ENCODE peak calls at places on chromosomes 11 and 22, in nine cellular contexts. One of them, this sample, is unnamed.

GRCh38 chr22:41261541-41262249 is 21.0 kb upstream of the CHADL start:
- DNase-seq in hypothalamus: no peak
- DNase-seq in mucosa of gallbladder: no peak
- DNase-seq in stimulated activated CD4-positive, alpha-beta T cell treated with anti-CD3 and anti-CD28 coated beads, Interleukin-12 subunit alpha, Interleukin-12 subunit beta, amount 100 ng/mL, for 4 hours: no peak
- DNase-seq in ELF-1: no peak
- DNase-seq in colonic mucosa: no peak
- DNase-seq in AG08395: no peak
- DNase-seq in activated T-cell treated with anti-CD3 and anti-CD28 coated beads, Interleukin-2, amount 50 U/mL, for 72 hours: no peak
- DNase-seq in NCI-H2029 treated with DMSO at 0.1 percent for 48 hours: no peak
- DNase-seq in this sample: no peak

GRCh38 chr11:127000291-127000968 is at the start of gene KIRREL3:
- DNase-seq in hypothalamus: no peak
- DNase-seq in mucosa of gallbladder: no peak
- DNase-seq in stimulated activated CD4-positive, alpha-beta T cell treated with anti-CD3 and anti-CD28 coated beads, Interleukin-12 subunit alpha, Interleukin-12 subunit beta, amount 100 ng/mL, for 4 hours: no peak
- DNase-seq in ELF-1: peak; percentile 37
- DNase-seq in colonic mucosa: no peak
- DNase-seq in AG08395: peak; percentile 72
- DNase-seq in activated T-cell treated with anti-CD3 and anti-CD28 coated beads, Interleukin-2, amount 50 U/mL, for 72 hours: no peak
- DNase-seq in NCI-H2029 treated with DMSO at 0.1 percent for 48 hours: peak; percentile 11
- DNase-seq in this sample: no peak

GRCh38 chr11:96464695-96465307 is 75.0 kb downstream of the JRKL start:
- DNase-seq in hypothalamus: no peak
- DNase-seq in mucosa of gallbladder: no peak
- DNase-seq in stimulated activated CD4-positive, alpha-beta T cell treated with anti-CD3 and anti-CD28 coated beads, Interleukin-12 subunit alpha, Interleukin-12 subunit beta, amount 100 ng/mL, for 4 hours: no peak
- DNase-seq in ELF-1: peak; percentile 56
- DNase-seq in colonic mucosa: no peak
- DNase-seq in AG08395: peak; percentile 84
- DNase-seq in activated T-cell treated with anti-CD3 and anti-CD28 coated beads, Interleukin-2, amount 50 U/mL, for 72 hours: no peak
- DNase-seq in NCI-H2029 treated with DMSO at 0.1 percent for 48 hours: peak; percentile 73
- DNase-seq in this sample: peak; percentile 42

GRCh38 chr11:12523180-12523924 is 146.0 kb downstream of the PARVA start:
- DNase-seq in hypothalamus: no peak
- DNase-seq in mucosa of gallbladder: no peak
- DNase-seq in stimulated activated CD4-positive, alpha-beta T cell treated with anti-CD3 and anti-CD28 coated beads, Interleukin-12 subunit alpha, Interleukin-12 subunit beta, amount 100 ng/mL, for 4 hours: no peak
- DNase-seq in ELF-1: peak; percentile 82
- DNase-seq in colonic mucosa: no peak
- DNase-seq in AG08395: no peak
- DNase-seq in activated T-cell treated with anti-CD3 and anti-CD28 coated beads, Interleukin-2, amount 50 U/mL, for 72 hours: no peak
- DNase-seq in NCI-H2029 treated with DMSO at 0.1 percent for 48 hours: no peak
- DNase-seq in this sample: no peak

GRCh38 chr22:42906605-42907338 is 49.7 kb upstream of the ARFGAP3 start:
- DNase-seq in hypothalamus: no peak
- DNase-seq in mucosa of gallbladder: peak; percentile 57
- DNase-seq in stimulated activated CD4-positive, alpha-beta T cell treated with anti-CD3 and anti-CD28 coated beads, Interleukin-12 subunit alpha, Interleukin-12 subunit beta, amount 100 ng/mL, for 4 hours: no peak
- DNase-seq in ELF-1: no peak
- DNase-seq in colonic mucosa: no peak
- DNase-seq in AG08395: peak; percentile 44
- DNase-seq in activated T-cell treated with anti-CD3 and anti-CD28 coated beads, Interleukin-2, amount 50 U/mL, for 72 hours: no peak
- DNase-seq in NCI-H2029 treated with DMSO at 0.1 percent for 48 hours: no peak
- DNase-seq in this sample: no peak

GRCh38 chr22:22941831-22942510 is 54.4 kb downstream of the IGLL5 start:
- DNase-seq in hypothalamus: no peak
- DNase-seq in mucosa of gallbladder: no peak
- DNase-seq in stimulated activated CD4-positive, alpha-beta T cell treated with anti-CD3 and anti-CD28 coated beads, Interleukin-12 subunit alpha, Interleukin-12 subunit beta, amount 100 ng/mL, for 4 hours: no peak
- DNase-seq in ELF-1: no peak
- DNase-seq in colonic mucosa: peak; percentile 14
- DNase-seq in AG08395: no peak
- DNase-seq in activated T-cell treated with anti-CD3 and anti-CD28 coated beads, Interleukin-2, amount 50 U/mL, for 72 hours: no peak
- DNase-seq in NCI-H2029 treated with DMSO at 0.1 percent for 48 hours: no peak
- DNase-seq in this sample: no peak

GRCh38 chr11:86676533-86677154 is 4.2 kb upstream of the ME3 start:
- DNase-seq in hypothalamus: no peak
- DNase-seq in mucosa of gallbladder: no peak
- DNase-seq in stimulated activated CD4-positive, alpha-beta T cell treated with anti-CD3 and anti-CD28 coated beads, Interleukin-12 subunit alpha, Interleukin-12 subunit beta, amount 100 ng/mL, for 4 hours: no peak
- DNase-seq in ELF-1: peak; percentile 90
- DNase-seq in colonic mucosa: no peak
- DNase-seq in AG08395: no peak
- DNase-seq in activated T-cell treated with anti-CD3 and anti-CD28 coated beads, Interleukin-2, amount 50 U/mL, for 72 hours: peak; percentile 11
- DNase-seq in NCI-H2029 treated with DMSO at 0.1 percent for 48 hours: no peak
- DNase-seq in this sample: no peak

GRCh38 chr11:32385998-32386397 is 49.3 kb downstream of the WT1 start:
- DNase-seq in hypothalamus: no peak
- DNase-seq in mucosa of gallbladder: no peak
- DNase-seq in stimulated activated CD4-positive, alpha-beta T cell treated with anti-CD3 and anti-CD28 coated beads, Interleukin-12 subunit alpha, Interleukin-12 subunit beta, amount 100 ng/mL, for 4 hours: no peak
- DNase-seq in ELF-1: peak; percentile 52
- DNase-seq in colonic mucosa: peak; percentile 20
- DNase-seq in AG08395: peak; percentile 63
- DNase-seq in activated T-cell treated with anti-CD3 and anti-CD28 coated beads, Interleukin-2, amount 50 U/mL, for 72 hours: no peak
- DNase-seq in NCI-H2029 treated with DMSO at 0.1 percent for 48 hours: no peak
- DNase-seq in this sample: no peak

GRCh38 chr11:70577948-70578347 is 179.6 kb downstream of the CTTN start:
- DNase-seq in hypothalamus: no peak
- DNase-seq in mucosa of gallbladder: no peak
- DNase-seq in stimulated activated CD4-positive, alpha-beta T cell treated with anti-CD3 and anti-CD28 coated beads, Interleukin-12 subunit alpha, Interleukin-12 subunit beta, amount 100 ng/mL, for 4 hours: no peak
- DNase-seq in ELF-1: no peak
- DNase-seq in colonic mucosa: no peak
- DNase-seq in AG08395: no peak
- DNase-seq in activated T-cell treated with anti-CD3 and anti-CD28 coated beads, Interleukin-2, amount 50 U/mL, for 72 hours: no peak
- DNase-seq in NCI-H2029 treated with DMSO at 0.1 percent for 48 hours: no peak
- DNase-seq in this sample: no peak